ENCODE peak calls at places on chromosome 21, in ten cellular contexts. N is DMS 273 treated with DMSO at 0.1 percent for 48 hours; A is GOT3; G is activated CD4-positive, alpha-beta T cell treated with anti-CD3 and anti-CD28 coated beads for 4 hours; J is naive thymus-derived CD4-positive, alpha-beta T cell; Q is substantia nigra; T is cardiac fibroblast; W is CD8-positive, alpha-beta T cell; C is lower leg skin; F is progenitor cell of endocrine pancreas. U is an unnamed sample.
A peak's percentile ranks its signal among the peaks of the same experiment; 100 is the strongest.

GRCh38 chr21:29825936-29826335 is 113.9 kb downstream of the GRIK1 start:
- DNase-seq in J (no peak), T (no peak), C (no peak), Q (no peak), F (no peak), W (no peak), G (no peak), N (no peak), A (no peak), U (no peak)

GRCh38 chr21:38740131-38740530 is 65.6 kb upstream of the ETS2 start:
- DNase-seq in W (no peak), Q (no peak), A (no peak), C (no peak), G (no peak), J (no peak), N (no peak), F (no peak), T (no peak), U (no peak)

GRCh38 chr21:45404726-45405270 is at the start of gene COL18A1:
- DNase-seq in W (no peak), J (no peak), A (no peak), Q (no peak), N (no peak), G (peak; percentile 40), T (peak; percentile 31), F (no peak), C (no peak), U (no peak)

GRCh38 chr21:37368536-37369279 is 2.1 kb downstream of the DYRK1A start:
- DNase-seq in N (no peak), Q (no peak), T (peak; percentile 73), F (no peak), J (no peak), G (peak; percentile 20), C (no peak), A (no peak), W (no peak), U (no peak)

GRCh38 chr21:25691931-25692330 is 42.8 kb downstream of the ATP5PF start:
- DNase-seq in A (no peak), W (no peak), T (no peak), G (no peak), N (no peak), F (no peak), Q (no peak), J (no peak), C (no peak), U (no peak)

GRCh38 chr21:31509108-31510017 is 150.1 kb upstream of the SOD1 start:
- DNase-seq in F (no peak), Q (no peak), C (peak; percentile 49), W (peak; percentile 29), A (no peak), T (peak; percentile 11), N (no peak), J (peak; percentile 54), G (peak; percentile 88), U (peak; percentile 77)

GRCh38 chr21:42406201-42406601 is 2.5 kb downstream of the UBASH3A start:
- DNase-seq in N (no peak), A (no peak), T (no peak), W (no peak), C (no peak), Q (no peak), J (peak; percentile 55), F (no peak), G (peak; percentile 43), U (no peak)

GRCh38 chr21:36542312-36543101 is 62.6 kb upstream of the CLDN14 start:
- DNase-seq in C (no peak), J (no peak), W (no peak), G (no peak), T (no peak), N (no peak), Q (no peak), F (no peak), A (no peak), U (no peak)

GRCh38 chr21:44898851-44899767 is 21.6 kb downstream of the ITGB2 start:
- DNase-seq in N (no peak), G (no peak), T (no peak), Q (no peak), A (no peak), J (no peak), W (no peak), C (no peak), F (no peak), U (no peak)

GRCh38 chr21:31656199-31657095 is 3.0 kb upstream of the SOD1 start:
- DNase-seq in T (peak; percentile 22), F (no peak), Q (no peak), N (no peak), A (no peak), C (no peak), G (peak; percentile 7), J (no peak), W (no peak), U (no peak)

GRCh38 chr21:17819114-17819877 is at the start of gene C21orf91:
- DNase-seq in J (peak; percentile 92), N (peak; percentile 65), T (peak; percentile 87), F (peak; percentile 68), W (peak; percentile 72), G (peak; percentile 92), Q (peak; percentile 83), A (peak; percentile 77), C (peak; percentile 85), U (peak; percentile 96)

GRCh38 chr21:25733859-25734653 is 648 bp downstream of the ATP5PF start:
- DNase-seq in W (no peak), T (peak; percentile 50), F (no peak), C (peak; percentile 20), A (no peak), N (no peak), J (peak; percentile 11), Q (no peak), G (peak; percentile 35), U (no peak)

GRCh38 chr21:33162436-33162921 is 67.3 kb upstream of the IFNAR2 start:
- DNase-seq in T (no peak), C (no peak), N (no peak), W (no peak), Q (no peak), G (no peak), F (no peak), J (no peak), A (no peak), U (no peak)

GRCh38 chr21:36980280-36981048 is 14.0 kb upstream of the HLCS start:
- DNase-seq in W (no peak), C (no peak), T (peak; percentile 45), N (no peak), G (no peak), Q (no peak), A (no peak), J (no peak), F (peak; percentile 20), U (no peak)

GRCh38 chr21:34812510-34813265 is 143.9 kb downstream of the CLIC6 start:
- DNase-seq in T (peak; percentile 88), N (no peak), C (no peak), W (no peak), F (no peak), J (no peak), A (no peak), G (no peak), Q (no peak), U (no peak)

GRCh38 chr21:26167593-26167992 is 3.0 kb downstream of the APP start:
- DNase-seq in W (no peak), N (no peak), A (no peak), Q (no peak), G (no peak), C (no peak), J (no peak), F (no peak), T (no peak), U (no peak)

GRCh38 chr21:33972539-33972938 is 56.9 kb upstream of the ATP5PO start:
- DNase-seq in W (no peak), C (no peak), N (no peak), T (no peak), F (no peak), A (no peak), Q (no peak), G (no peak), J (no peak), U (no peak)

GRCh38 chr21:34613679-34614442 is 1.1 kb downstream of the RCAN1 start:
- DNase-seq in A (no peak), J (no peak), W (no peak), Q (no peak), C (no peak), T (peak; percentile 30), F (no peak), N (no peak), G (peak; percentile 31), U (no peak)

GRCh38 chr21:43590220-43590619 is 69.1 kb downstream of the HSF2BP start:
- DNase-seq in T (peak; percentile 91), N (no peak), G (no peak), W (no peak), J (no peak), Q (no peak), F (no peak), A (no peak), C (no peak), U (no peak)

GRCh38 chr21:41779659-41780058 is 12.8 kb upstream of the RIPK4 start:
- DNase-seq in Q (no peak), A (no peak), F (no peak), C (no peak), J (no peak), T (no peak), N (no peak), G (no peak), W (no peak), U (no peak)

GRCh38 chr21:31988492-31989285 is 115.9 kb downstream of the HUNK start:
- DNase-seq in G (no peak), Q (no peak), A (no peak), N (no peak), T (peak; percentile 4), W (no peak), F (no peak), J (no peak), C (peak; percentile 31), U (no peak)

GRCh38 chr21:43331962-43332458 is 94.9 kb downstream of the SIK1 start:
- DNase-seq in T (peak; percentile 97), F (no peak), A (no peak), Q (peak; percentile 76), G (no peak), W (no peak), C (no peak), J (no peak), N (no peak), U (peak; percentile 75)

GRCh38 chr21:26833460-26833939 is 11.7 kb downstream of the ADAMTS1 start:
- DNase-seq in J (no peak), C (no peak), N (no peak), Q (no peak), G (no peak), A (peak; percentile 35), F (no peak), T (peak; percentile 52), W (no peak), U (no peak)

GRCh38 chr21:8992731-8993174 is 1528.6 kb upstream of the TPTE start:
- DNase-seq in Q (no peak), W (no peak), A (no peak), C (no peak), T (peak; percentile 31), F (no peak), G (no peak), N (no peak), J (no peak), U (no peak)

GRCh38 chr21:25578070-25578961 is 29.0 kb downstream of the MRPL39 start:
- DNase-seq in W (no peak), T (no peak), A (no peak), G (peak; percentile 58), N (no peak), J (no peak), F (no peak), Q (no peak), C (no peak), U (no peak)

GRCh38 chr21:43270800-43271261 is 102.0 kb downstream of the CRYAA start:
- DNase-seq in J (no peak), W (no peak), T (no peak), G (no peak), A (no peak), C (no peak), F (no peak), N (no peak), Q (no peak), U (no peak)

GRCh38 chr21:46203203-46203600 is 18.9 kb upstream of the SPATC1L start:
- DNase-seq in Q (no peak), J (no peak), A (no peak), G (no peak), W (no peak), T (no peak), F (no peak), N (no peak), C (no peak), U (no peak)

GRCh38 chr21:44507673-44508425 is 32.1 kb downstream of the KRTAP10-1 start:
- DNase-seq in G (no peak), F (no peak), W (no peak), Q (no peak), T (no peak), J (no peak), C (no peak), N (no peak), A (no peak), U (no peak)

U was measured in head of caudate nucleus.